ENCODE peak calls at places on chromosome 21, in six cellular contexts. I is neural crest cell; N is psoas muscle; L is GM18507; R is stimulated activated CD8-positive, alpha-beta memory T cell treated with anti-CD3 and anti-CD28 coated beads, Interleukin-7, amount 100 ng/mL, for 1 hour; A is fibroblast of pulmonary artery. B is an unnamed sample.

GRCh38 chr21:44874240-44874496 is 678 bp upstream of the PTTG1IP start:
- DNase-seq in I (no peak), N (no peak), L (no peak), R (no peak), A (no peak), B (no peak)

GRCh38 chr21:34830386-34831140 is 161.8 kb downstream of the CLIC6 start:
- DNase-seq in I (no peak), N (no peak), L (no peak), R (no peak), A (peak; percentile 47), B (no peak)

GRCh38 chr21:37551406-37552355 is 185.1 kb downstream of the DYRK1A start:
- DNase-seq in I (no peak), N (peak; percentile 92), L (no peak), R (no peak), A (peak; percentile 79), B (no peak)

GRCh38 chr21:42465008-42465878 is 30.8 kb downstream of the RSPH1 start:
- DNase-seq in I (no peak), N (no peak), L (no peak), R (no peak), A (peak; percentile 28), B (no peak)

GRCh38 chr21:29237110-29238051 is 61.3 kb upstream of the BACH1 start:
- DNase-seq in I (no peak), N (no peak), L (no peak), R (no peak), A (no peak), B (no peak)

GRCh38 chr21:27429612-27430361 is 462.9 kb upstream of the ADAMTS5 start:
- DNase-seq in I (no peak), N (no peak), L (no peak), R (no peak), A (peak; percentile 59), B (no peak)

GRCh38 chr21:18899261-18899660 is 495.7 kb upstream of the TMPRSS15 start:
- DNase-seq in I (no peak), N (no peak), L (no peak), R (no peak), A (no peak), B (no peak)

GRCh38 chr21:41582298-41582840 is 74.4 kb upstream of the TMPRSS2 start:
- DNase-seq in I (no peak), N (no peak), L (no peak), R (no peak), A (no peak), B (no peak)

GRCh38 chr21:40118527-40118926 is 251.3 kb downstream of the PCP4 start:
- DNase-seq in I (no peak), N (no peak), L (no peak), R (no peak), A (no peak), B (no peak)

GRCh38 chr21:15732996-15733329 is 3.2 kb downstream of the USP25 start:
- DNase-seq in I (no peak), N (no peak), L (no peak), R (no peak), A (no peak), B (no peak)

GRCh38 chr21:14116080-14116481 is 94.7 kb downstream of the LIPI start:
- DNase-seq in I (no peak), N (no peak), L (peak; percentile 17), R (no peak), A (no peak), B (no peak)

GRCh38 chr21:44489962-44490361 is 34.7 kb downstream of the LRRC3 start:
- DNase-seq in I (no peak), N (no peak), L (no peak), R (no peak), A (no peak), B (no peak)

GRCh38 chr21:14403681-14404318 is 20.9 kb upstream of the HSPA13 start:
- DNase-seq in I (no peak), N (no peak), L (no peak), R (no peak), A (peak; percentile 64), B (no peak)

GRCh38 chr21:44926364-44927101 is 5.8 kb upstream of the ITGB2 start:
- DNase-seq in I (no peak), N (peak; percentile 50), L (no peak), R (no peak), A (no peak), B (no peak)

GRCh38 chr21:26572668-26573381 is at the start of gene CYYR1:
- DNase-seq in I (peak; percentile 60), N (peak; percentile 46), L (no peak), R (no peak), A (no peak), B (peak; percentile 72)

GRCh38 chr21:46006547-46007497 is 25.3 kb downstream of the COL6A1 start:
- DNase-seq in I (no peak), N (no peak), L (no peak), R (no peak), A (no peak), B (no peak)

GRCh38 chr21:44706026-44706705 is 5.2 kb downstream of the TSPEAR start:
- DNase-seq in I (no peak), N (peak; percentile 28), L (no peak), R (no peak), A (no peak), B (no peak)

GRCh38 chr21:42421018-42421793 is 17.5 kb downstream of the UBASH3A start:
- DNase-seq in I (no peak), N (no peak), L (no peak), R (no peak), A (no peak), B (no peak)

GRCh38 chr21:25934130-25934529 is 199.4 kb downstream of the GABPA start:
- DNase-seq in I (no peak), N (no peak), L (no peak), R (no peak), A (peak; percentile 60), B (no peak)

GRCh38 chr21:45266518-45267389 is 20.9 kb downstream of the POFUT2 start:
- DNase-seq in I (no peak), N (no peak), L (no peak), R (peak; percentile 26), A (no peak), B (no peak)